ENCODE peak calls at places on chromosomes 4 and X, in ten cellular contexts. B is hepatocyte; Z is A673; O is cardiac muscle cell; M is H1; R is left ventricle myocardium inferior; U is PC-3; T is heart right ventricle; I is endothelial cell of umbilical vein; E is CD8-positive, alpha-beta memory T cell. G is an unnamed sample.
A peak's percentile ranks its signal among the peaks of the same experiment; 100 is the strongest.

GRCh38 chrX:110087485-110088356 is 84.8 kb downstream of the TMEM164 start:
- DNase-seq in I (peak; percentile 74), M (no peak), Z (peak; percentile 4), R (no peak), E (no peak), T (no peak), B (peak; percentile 50), U (peak; percentile 91), O (no peak), G (no peak)

GRCh38 chrX:154602766-154603437 is 16.2 kb downstream of the CTAG1B start:
- DNase-seq in E (no peak), T (no peak), Z (no peak), U (no peak), O (no peak), M (no peak), B (no peak), I (no peak), R (no peak), G (no peak)

GRCh38 chr4:76067652-76068286 is 6.7 kb upstream of the ART3 start:
- DNase-seq in T (peak; percentile 81), M (no peak), I (peak; percentile 76), Z (peak; percentile 57), U (peak; percentile 80), O (peak; percentile 80), B (peak; percentile 86), E (peak; percentile 43), R (peak; percentile 55), G (no peak)

GRCh38 chr4:1578301-1578781 is 105.8 kb downstream of the FAM53A start:
- DNase-seq in R (no peak), U (no peak), B (no peak), Z (no peak), M (no peak), E (no peak), O (peak; percentile 42), T (no peak), I (no peak), G (no peak)

GRCh38 chrX:1453390-1453783 is 678 bp upstream of the ASMTL start:
- DNase-seq in B (no peak), M (no peak), O (no peak), T (no peak), E (peak; percentile 84), Z (no peak), I (no peak), R (no peak), U (no peak), G (no peak)

GRCh38 chr4:62717144-62717543 is 1517.0 kb downstream of the ADGRL3 start:
- DNase-seq in T (no peak), I (no peak), M (no peak), O (no peak), R (no peak), Z (no peak), B (no peak), E (no peak), U (no peak), G (no peak)

GRCh38 chrX:40176256-40176978 is 78.7 kb upstream of the BCOR start:
- DNase-seq in M (no peak), Z (peak; percentile 64), R (peak; percentile 76), B (peak; percentile 84), T (peak; percentile 77), O (peak; percentile 81), E (peak; percentile 79), I (peak; percentile 14), U (peak; percentile 18), G (peak; percentile 85)

GRCh38 chr4:147820975-147821374 is 89.1 kb downstream of the ARHGAP10 start:
- DNase-seq in I (no peak), U (no peak), B (no peak), M (no peak), O (no peak), R (no peak), Z (no peak), T (no peak), E (no peak), G (no peak)

GRCh38 chrX:103727115-103727514 is 16.4 kb downstream of the TMEM31 start:
- DNase-seq in Z (no peak), B (no peak), T (no peak), M (no peak), E (no peak), I (no peak), U (no peak), R (no peak), O (no peak), G (no peak)

GRCh38 chrX:9327747-9328145 is 137.1 kb upstream of the TBL1X start:
- DNase-seq in U (peak; percentile 89), T (no peak), R (no peak), B (no peak), E (no peak), M (no peak), O (no peak), Z (no peak), I (no peak), G (no peak)

GRCh38 chr4:124564121-124564520 is 148.4 kb downstream of the ANKRD50 start:
- DNase-seq in R (no peak), O (no peak), E (no peak), Z (no peak), B (no peak), I (peak; percentile 73), M (no peak), U (no peak), T (no peak), G (no peak)

GRCh38 chr4:77500801-77501200 is 104.8 kb upstream of the CXCL13 start:
- DNase-seq in B (no peak), I (no peak), T (no peak), E (no peak), R (no peak), U (peak; percentile 24), M (no peak), O (no peak), Z (peak; percentile 3), G (no peak)

GRCh38 chr4:143514432-143514831 is 930 bp downstream of the SMARCA5 start:
- DNase-seq in E (peak; percentile 3), B (peak; percentile 61), O (peak; percentile 67), T (peak; percentile 57), I (peak; percentile 74), M (peak; percentile 7), R (peak; percentile 40), Z (peak; percentile 52), U (peak; percentile 33), G (peak; percentile 13)

GRCh38 chr4:89204624-89205023 is 93.3 kb downstream of the TIGD2 start:
- DNase-seq in B (no peak), Z (no peak), U (peak; percentile 36), I (no peak), R (no peak), E (no peak), O (no peak), M (no peak), T (no peak), G (no peak)

GRCh38 chrX:46547857-46548256 is 2.6 kb upstream of the ZNF674 start:
- DNase-seq in O (no peak), I (peak; percentile 66), Z (no peak), E (no peak), R (no peak), M (no peak), U (peak; percentile 68), B (no peak), T (no peak), G (no peak)

GRCh38 chr4:8439168-8439567 is 1.4 kb downstream of the ACOX3 start:
- DNase-seq in U (peak; percentile 47), I (peak; percentile 67), Z (no peak), O (no peak), E (no peak), R (no peak), B (no peak), M (no peak), T (no peak), G (peak; percentile 61)

GRCh38 chrX:83535417-83536244 is 27.5 kb downstream of the POU3F4 start:
- DNase-seq in B (no peak), R (no peak), Z (no peak), M (no peak), O (no peak), E (no peak), I (no peak), T (no peak), U (no peak), G (no peak)

GRCh38 chrX:19514791-19515614 is at the start of gene MAP3K15:
- DNase-seq in O (peak; percentile 58), T (no peak), Z (peak; percentile 45), U (peak; percentile 50), E (no peak), M (no peak), R (peak; percentile 14), I (peak; percentile 2), B (peak; percentile 39), G (peak; percentile 84)

GRCh38 chr4:98890698-98891097 is 38.2 kb downstream of the EIF4E start:
- DNase-seq in B (no peak), M (no peak), E (no peak), I (peak; percentile 81), Z (no peak), U (no peak), T (no peak), R (no peak), O (no peak), G (no peak)

GRCh38 chrX:120672389-120672788 is 42.5 kb upstream of the C1GALT1C1 start:
- DNase-seq in Z (no peak), O (no peak), I (peak; percentile 85), M (no peak), T (peak; percentile 22), R (peak; percentile 27), U (peak; percentile 83), E (no peak), B (peak; percentile 8), G (no peak)
- H3K27ac ChIP-seq in Z (no peak overlapping the region), O (no peak overlapping the region), I (peak overlapping the region; percentile 94), M (no peak overlapping the region), T (peak overlapping the region; percentile 63), R (peak overlapping the region; percentile 78), U (peak overlapping the region; percentile 98), E (no peak overlapping the region), B (peak overlapping the region; percentile 17), G (no peak overlapping the region)

GRCh38 chrX:136975642-136976518 is 57.9 kb downstream of the GPR101 start:
- DNase-seq in E (no peak), M (no peak), Z (peak; percentile 48), O (no peak), B (no peak), U (no peak), R (no peak), I (no peak), T (no peak), G (no peak)
- H3K4me3 ChIP-seq in E (no peak overlapping the region), M (no peak overlapping the region), Z (no peak overlapping the region), O (no peak overlapping the region), B (no peak overlapping the region), U (no peak overlapping the region), R (no peak overlapping the region), I (no peak overlapping the region), T (no peak overlapping the region), G (no peak overlapping the region)

DNA sequence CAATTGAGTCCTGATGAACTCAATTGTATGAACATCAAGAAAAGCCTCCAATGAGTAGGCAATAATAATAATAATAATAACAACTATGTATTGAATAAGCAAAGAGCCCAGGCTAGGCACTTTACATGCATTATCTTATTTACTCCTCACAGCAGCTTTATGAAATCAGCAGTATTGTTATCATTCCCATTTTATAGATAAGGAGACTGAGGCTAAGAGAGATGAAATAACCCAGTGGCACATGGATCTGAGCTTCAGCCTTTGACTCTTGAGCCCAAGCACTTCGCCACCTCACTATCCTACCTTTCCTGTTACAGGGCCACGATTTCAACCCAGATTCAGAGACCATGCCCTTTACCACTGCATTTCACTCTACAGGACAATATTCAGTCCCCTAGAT is 3.2 kb downstream of the RAB33A start:
- DNase-seq in R (no peak), O (no peak), B (no peak), M (no peak), I (no peak), U (no peak), Z (no peak), E (no peak), T (no peak), G (no peak)
- H3K4me1 ChIP-seq in R (peaks cover 31% of the 10 kb centered on the region), O (peaks cover 15% of the 10 kb centered on the region), B (no peaks in the 10 kb centered on the region), M (peaks cover 6% of the 10 kb centered on the region), I (peaks cover 26% of the 10 kb centered on the region), U (peaks cover 20% of the 10 kb centered on the region), Z (peaks cover 13% of the 10 kb centered on the region), E (peaks cover 34% of the 10 kb centered on the region), T (peaks cover 25% of the 10 kb centered on the region), G (no peaks in the 10 kb centered on the region)

GRCh38 chr4:84737656-84738055 is 154.7 kb downstream of the CDS1 start:
- DNase-seq in O (peak; percentile 37), I (no peak), E (no peak), T (no peak), U (no peak), M (no peak), R (no peak), B (no peak), Z (no peak), G (no peak)
- H3K27ac ChIP-seq in O (peak overlapping the region; percentile 67), I (no peak overlapping the region), E (no peak overlapping the region), T (no peak overlapping the region), U (no peak overlapping the region), M (no peak overlapping the region), R (no peak overlapping the region), B (no peak overlapping the region), Z (no peak overlapping the region), G (no peak overlapping the region)